ENCODE peak calls at places on chromosomes 13 and 19, in eight cellular contexts. G is T-helper 1 cell; P is heart right ventricle; E is transverse colon; V is fibroblast of pulmonary artery; B is neural crest cell; D is naive thymus-derived CD8-positive, alpha-beta T cell; O is choroid plexus epithelial cell. K is an unnamed sample.
A peak's percentile ranks its signal among the peaks of the same experiment; 100 is the strongest.

GRCh38 chr19:42246143-42246868 is 3.9 kb upstream of the GSK3A start:
- DNase-seq in G (no peak), P (peak; percentile 82), E (peak; percentile 74), V (peak; percentile 80), B (no peak), D (no peak), O (peak; percentile 83), K (peak; percentile 72)

GRCh38 chr19:709196-709964 is 645 bp downstream of the PALM start:
- DNase-seq in G (no peak), P (no peak), E (no peak), V (no peak), B (no peak), D (no peak), O (no peak), K (no peak)

GRCh38 chr13:78137404-78138142 is 218.9 kb upstream of the EDNRB start:
- DNase-seq in G (no peak), P (no peak), E (no peak), V (peak; percentile 78), B (peak; percentile 35), D (peak; percentile 37), O (peak; percentile 81), K (no peak)

GRCh38 chr19:34962281-34962944 is 1.6 kb downstream of the ZNF792 start:
- DNase-seq in G (no peak), P (peak; percentile 40), E (no peak), V (peak; percentile 46), B (no peak), D (peak; percentile 26), O (peak; percentile 35), K (no peak)

GRCh38 chr13:109400192-109400591 is 386.2 kb downstream of the IRS2 start:
- DNase-seq in G (no peak), P (no peak), E (peak; percentile 24), V (peak; percentile 18), B (peak; percentile 12), D (no peak), O (no peak), K (peak; percentile 29)

GRCh38 chr13:36888645-36889044 is 31.4 kb downstream of the SMAD9 start:
- DNase-seq in G (no peak), P (no peak), E (no peak), V (no peak), B (no peak), D (no peak), O (no peak), K (no peak)

GRCh38 chr19:38735257-38735686 is 9.0 kb downstream of the CAPN12 start:
- DNase-seq in G (peak; percentile 37), P (peak; percentile 17), E (peak; percentile 73), V (no peak), B (no peak), D (peak; percentile 62), O (no peak), K (peak; percentile 76)

GRCh38 chr19:57240311-57241090 is at the start of gene ZNF805:
- DNase-seq in G (peak; percentile 96), P (peak; percentile 98), E (peak; percentile 97), V (peak; percentile 93), B (peak; percentile 78), D (peak; percentile 96), O (peak; percentile 95), K (peak; percentile 98)

GRCh38 chr13:29756506-29756905 is 93.9 kb downstream of the UBL3 start:
- DNase-seq in G (no peak), P (no peak), E (no peak), V (peak; percentile 54), B (no peak), D (no peak), O (peak; percentile 47), K (no peak)

GRCh38 chr13:44373601-44374347 is at the start of gene SERP2:
- DNase-seq in G (no peak), P (peak; percentile 41), E (no peak), V (peak; percentile 15), B (peak; percentile 45), D (peak; percentile 9), O (no peak), K (no peak)

GRCh38 chr19:18386543-18387251 is 739 bp downstream of the GDF15 start:
- DNase-seq in G (no peak), P (no peak), E (peak; percentile 57), V (peak; percentile 58), B (no peak), D (no peak), O (peak; percentile 68), K (peak; percentile 73)

GRCh38 chr19:33052352-33052972 is 12.2 kb downstream of the RHPN2 start:
- DNase-seq in G (no peak), P (no peak), E (peak; percentile 54), V (peak; percentile 73), B (no peak), D (no peak), O (peak; percentile 63), K (no peak)

GRCh38 chr13:97539651-97540230 is 105.8 kb downstream of the RAP2A start:
- DNase-seq in G (no peak), P (no peak), E (no peak), V (peak; percentile 48), B (no peak), D (no peak), O (peak; percentile 62), K (no peak)

GRCh38 chr19:590396-590745 is 690 bp downstream of the HCN2 start:
- DNase-seq in G (no peak), P (no peak), E (no peak), V (peak; percentile 42), B (no peak), D (peak; percentile 40), O (peak; percentile 57), K (no peak)

GRCh38 chr13:75902166-75903104 is 266.3 kb downstream of the LMO7 start:
- DNase-seq in G (no peak), P (no peak), E (no peak), V (no peak), B (no peak), D (no peak), O (no peak), K (no peak)

GRCh38 chr13:103794526-103794925 is 728.3 kb upstream of the SLC10A2 start:
- DNase-seq in G (no peak), P (no peak), E (no peak), V (no peak), B (no peak), D (no peak), O (no peak), K (no peak)

GRCh38 chr13:60583911-60584753 is 187.1 kb downstream of the TDRD3 start:
- DNase-seq in G (no peak), P (no peak), E (peak; percentile 25), V (peak; percentile 66), B (no peak), D (no peak), O (peak; percentile 93), K (no peak)

GRCh38 chr13:111258637-111259036 is 61.8 kb upstream of the TEX29 start:
- DNase-seq in G (no peak), P (no peak), E (no peak), V (no peak), B (no peak), D (no peak), O (no peak), K (no peak)

GRCh38 chr13:25778808-25779207 is 273.0 kb downstream of the SHISA2 start:
- DNase-seq in G (no peak), P (no peak), E (no peak), V (no peak), B (no peak), D (no peak), O (no peak), K (no peak)

GRCh38 chr13:93758575-93758974 is 532.0 kb downstream of the GPC6 start:
- DNase-seq in G (no peak), P (no peak), E (no peak), V (peak; percentile 49), B (no peak), D (no peak), O (peak; percentile 68), K (no peak)

GRCh38 chr13:44244288-44244687 is 129.3 kb upstream of the SERP2 start:
- DNase-seq in G (no peak), P (no peak), E (no peak), V (peak; percentile 30), B (no peak), D (no peak), O (peak; percentile 80), K (no peak)

GRCh38 chr13:105991622-105992254 is 543.7 kb downstream of the EFNB2 start:
- DNase-seq in G (no peak), P (no peak), E (no peak), V (peak; percentile 87), B (no peak), D (no peak), O (peak; percentile 82), K (no peak)

GRCh38 chr19:12994701-12995595 is at the start of gene NFIX:
- DNase-seq in G (peak; percentile 45), P (peak; percentile 77), E (peak; percentile 70), V (peak; percentile 56), B (no peak), D (peak; percentile 56), O (peak; percentile 44), K (peak; percentile 77)

GRCh38 chr19:15551183-15552004 is 43.1 kb downstream of the CYP4F22 start:
- DNase-seq in G (peak; percentile 69), P (no peak), E (peak; percentile 24), V (peak; percentile 13), B (no peak), D (peak; percentile 81), O (no peak), K (no peak)

GRCh38 chr13:44575741-44576395 is at the start of gene TSC22D1:
- DNase-seq in G (peak; percentile 65), P (peak; percentile 41), E (peak; percentile 57), V (peak; percentile 63), B (peak; percentile 37), D (peak; percentile 67), O (peak; percentile 71), K (peak; percentile 48)

GRCh38 chr19:45462174-45462573 is 5.6 kb upstream of the FOSB start:
- DNase-seq in G (no peak), P (no peak), E (no peak), V (no peak), B (no peak), D (no peak), O (no peak), K (no peak)

GRCh38 chr13:90445179-90445578 is 902.3 kb upstream of the MIR17HG start:
- DNase-seq in G (no peak), P (no peak), E (no peak), V (peak; percentile 95), B (no peak), D (no peak), O (peak; percentile 94), K (no peak)

GRCh38 chr19:50275577-50276368 is 53.4 kb downstream of the KCNC3 start:
- DNase-seq in G (no peak), P (no peak), E (no peak), V (no peak), B (no peak), D (no peak), O (no peak), K (no peak)

GRCh38 chr19:50358483-50359431 is 6.7 kb downstream of the NAPSA start:
- DNase-seq in G (peak; percentile 76), P (peak; percentile 55), E (peak; percentile 64), V (peak; percentile 56), B (no peak), D (peak; percentile 83), O (peak; percentile 41), K (peak; percentile 81)

GRCh38 chr13:113792236-113792770 is 33.3 kb downstream of the TMEM255B start:
- DNase-seq in G (no peak), P (no peak), E (no peak), V (no peak), B (no peak), D (no peak), O (no peak), K (no peak)

GRCh38 chr13:38684714-38685113 is 2.2 kb upstream of the FREM2 start:
- DNase-seq in G (no peak), P (no peak), E (no peak), V (no peak), B (no peak), D (no peak), O (no peak), K (no peak)

GRCh38 chr13:110913322-110913721 is 1.5 kb downstream of the ANKRD10 start:
- DNase-seq in G (no peak), P (no peak), E (peak; percentile 76), V (peak; percentile 8), B (no peak), D (peak; percentile 33), O (peak; percentile 36), K (peak; percentile 43)

GRCh38 chr19:10625003-10625761 is at the start of gene SLC44A2:
- DNase-seq in G (no peak), P (peak; percentile 84), E (peak; percentile 93), V (peak; percentile 55), B (peak; percentile 35), D (no peak), O (peak; percentile 71), K (peak; percentile 95)

K was measured in left colon.